ENCODE peak calls at places on chromosomes 4 and X, in seven cellular contexts. One of them, this sample, is unnamed.

GRCh38 chr4:55438314-55438713 is 42.6 kb downstream of the TMEM165 start:
- DNase-seq in activated CD4-positive, alpha-beta T cell treated with anti-CD3 and anti-CD28 coated beads, Interleukin-2, amount 10 ng/mL, durations not matched to agents 7 days and 5 days: no peak
- DNase-seq in fibroblast of lung: no peak
- DNase-seq in astrocyte of the spinal cord: no peak
- DNase-seq in AG10803: no peak
- DNase-seq in stimulated activated CD4-positive, alpha-beta T cell treated with anti-CD3 and anti-CD28 coated beads, Interleukin-12 subunit alpha, Interleukin-12 subunit beta, amount 100 ng/mL, for 48 hours: no peak
- DNase-seq in lower lobe of right lung: no peak
- DNase-seq in this sample: no peak

GRCh38 chrX:132940727-132941162 is 17.7 kb downstream of the HS6ST2 start:
- DNase-seq in activated CD4-positive, alpha-beta T cell treated with anti-CD3 and anti-CD28 coated beads, Interleukin-2, amount 10 ng/mL, durations not matched to agents 7 days and 5 days: no peak
- DNase-seq in fibroblast of lung: no peak
- DNase-seq in astrocyte of the spinal cord: no peak
- DNase-seq in AG10803: no peak
- DNase-seq in stimulated activated CD4-positive, alpha-beta T cell treated with anti-CD3 and anti-CD28 coated beads, Interleukin-12 subunit alpha, Interleukin-12 subunit beta, amount 100 ng/mL, for 48 hours: no peak
- DNase-seq in lower lobe of right lung: no peak
- DNase-seq in this sample: no peak

GRCh38 chr4:54101190-54102041 is 1.5 kb downstream of the GSX2 start:
- DNase-seq in activated CD4-positive, alpha-beta T cell treated with anti-CD3 and anti-CD28 coated beads, Interleukin-2, amount 10 ng/mL, durations not matched to agents 7 days and 5 days: no peak
- DNase-seq in fibroblast of lung: no peak
- DNase-seq in astrocyte of the spinal cord: no peak
- DNase-seq in AG10803: no peak
- DNase-seq in stimulated activated CD4-positive, alpha-beta T cell treated with anti-CD3 and anti-CD28 coated beads, Interleukin-12 subunit alpha, Interleukin-12 subunit beta, amount 100 ng/mL, for 48 hours: no peak
- DNase-seq in lower lobe of right lung: no peak
- DNase-seq in this sample: no peak

GRCh38 chr4:27930976-27931375 is 1070.3 kb downstream of the STIM2 start:
- DNase-seq in activated CD4-positive, alpha-beta T cell treated with anti-CD3 and anti-CD28 coated beads, Interleukin-2, amount 10 ng/mL, durations not matched to agents 7 days and 5 days: no peak
- DNase-seq in fibroblast of lung: no peak
- DNase-seq in astrocyte of the spinal cord: no peak
- DNase-seq in AG10803: no peak
- DNase-seq in stimulated activated CD4-positive, alpha-beta T cell treated with anti-CD3 and anti-CD28 coated beads, Interleukin-12 subunit alpha, Interleukin-12 subunit beta, amount 100 ng/mL, for 48 hours: no peak
- DNase-seq in lower lobe of right lung: no peak
- DNase-seq in this sample: no peak

GRCh38 chrX:115560211-115560977 is 580 bp upstream of the PLS3 start:
- DNase-seq in activated CD4-positive, alpha-beta T cell treated with anti-CD3 and anti-CD28 coated beads, Interleukin-2, amount 10 ng/mL, durations not matched to agents 7 days and 5 days: no peak
- DNase-seq in fibroblast of lung: peak
- DNase-seq in astrocyte of the spinal cord: no peak
- DNase-seq in AG10803: no peak
- DNase-seq in stimulated activated CD4-positive, alpha-beta T cell treated with anti-CD3 and anti-CD28 coated beads, Interleukin-12 subunit alpha, Interleukin-12 subunit beta, amount 100 ng/mL, for 48 hours: no peak
- DNase-seq in lower lobe of right lung: no peak
- DNase-seq in this sample: no peak

GRCh38 chr4:64014647-64015046 is 394.6 kb downstream of the TECRL start:
- DNase-seq in activated CD4-positive, alpha-beta T cell treated with anti-CD3 and anti-CD28 coated beads, Interleukin-2, amount 10 ng/mL, durations not matched to agents 7 days and 5 days: no peak
- DNase-seq in fibroblast of lung: no peak
- DNase-seq in astrocyte of the spinal cord: no peak
- DNase-seq in AG10803: no peak
- DNase-seq in stimulated activated CD4-positive, alpha-beta T cell treated with anti-CD3 and anti-CD28 coated beads, Interleukin-12 subunit alpha, Interleukin-12 subunit beta, amount 100 ng/mL, for 48 hours: no peak
- DNase-seq in lower lobe of right lung: no peak
- DNase-seq in this sample: no peak

GRCh38 chr4:25020240-25020639 is 10.5 kb downstream of the LGI2 start:
- DNase-seq in activated CD4-positive, alpha-beta T cell treated with anti-CD3 and anti-CD28 coated beads, Interleukin-2, amount 10 ng/mL, durations not matched to agents 7 days and 5 days: no peak
- DNase-seq in fibroblast of lung: no peak
- DNase-seq in astrocyte of the spinal cord: no peak
- DNase-seq in AG10803: peak
- DNase-seq in stimulated activated CD4-positive, alpha-beta T cell treated with anti-CD3 and anti-CD28 coated beads, Interleukin-12 subunit alpha, Interleukin-12 subunit beta, amount 100 ng/mL, for 48 hours: no peak
- DNase-seq in lower lobe of right lung: no peak
- DNase-seq in this sample: no peak

GRCh38 chr4:53651142-53651720 is 59.9 kb upstream of the LNX1 start:
- DNase-seq in activated CD4-positive, alpha-beta T cell treated with anti-CD3 and anti-CD28 coated beads, Interleukin-2, amount 10 ng/mL, durations not matched to agents 7 days and 5 days: no peak
- DNase-seq in fibroblast of lung: peak
- DNase-seq in astrocyte of the spinal cord: no peak
- DNase-seq in AG10803: peak
- DNase-seq in stimulated activated CD4-positive, alpha-beta T cell treated with anti-CD3 and anti-CD28 coated beads, Interleukin-12 subunit alpha, Interleukin-12 subunit beta, amount 100 ng/mL, for 48 hours: no peak
- DNase-seq in lower lobe of right lung: peak
- DNase-seq in this sample: no peak

GRCh38 chr4:76779740-76780459 is 118.0 kb downstream of the SOWAHB start:
- DNase-seq in activated CD4-positive, alpha-beta T cell treated with anti-CD3 and anti-CD28 coated beads, Interleukin-2, amount 10 ng/mL, durations not matched to agents 7 days and 5 days: no peak
- DNase-seq in fibroblast of lung: peak
- DNase-seq in astrocyte of the spinal cord: peak
- DNase-seq in AG10803: no peak
- DNase-seq in stimulated activated CD4-positive, alpha-beta T cell treated with anti-CD3 and anti-CD28 coated beads, Interleukin-12 subunit alpha, Interleukin-12 subunit beta, amount 100 ng/mL, for 48 hours: no peak
- DNase-seq in lower lobe of right lung: no peak
- DNase-seq in this sample: no peak

GRCh38 chrX:136209016-136209738 is 42.0 kb downstream of the MAP7D3 start:
- DNase-seq in activated CD4-positive, alpha-beta T cell treated with anti-CD3 and anti-CD28 coated beads, Interleukin-2, amount 10 ng/mL, durations not matched to agents 7 days and 5 days: peak
- DNase-seq in fibroblast of lung: peak
- DNase-seq in astrocyte of the spinal cord: peak
- DNase-seq in AG10803: peak
- DNase-seq in stimulated activated CD4-positive, alpha-beta T cell treated with anti-CD3 and anti-CD28 coated beads, Interleukin-12 subunit alpha, Interleukin-12 subunit beta, amount 100 ng/mL, for 48 hours: no peak
- DNase-seq in lower lobe of right lung: no peak
- DNase-seq in this sample: peak

GRCh38 chr4:139672732-139673131 is 7.1 kb downstream of the MGST2 start:
- DNase-seq in activated CD4-positive, alpha-beta T cell treated with anti-CD3 and anti-CD28 coated beads, Interleukin-2, amount 10 ng/mL, durations not matched to agents 7 days and 5 days: no peak
- DNase-seq in fibroblast of lung: no peak
- DNase-seq in astrocyte of the spinal cord: no peak
- DNase-seq in AG10803: no peak
- DNase-seq in stimulated activated CD4-positive, alpha-beta T cell treated with anti-CD3 and anti-CD28 coated beads, Interleukin-12 subunit alpha, Interleukin-12 subunit beta, amount 100 ng/mL, for 48 hours: no peak
- DNase-seq in lower lobe of right lung: no peak
- DNase-seq in this sample: no peak

GRCh38 chr4:18935956-18936355 is 914.4 kb upstream of the LCORL start:
- DNase-seq in activated CD4-positive, alpha-beta T cell treated with anti-CD3 and anti-CD28 coated beads, Interleukin-2, amount 10 ng/mL, durations not matched to agents 7 days and 5 days: no peak
- DNase-seq in fibroblast of lung: peak
- DNase-seq in astrocyte of the spinal cord: no peak
- DNase-seq in AG10803: no peak
- DNase-seq in stimulated activated CD4-positive, alpha-beta T cell treated with anti-CD3 and anti-CD28 coated beads, Interleukin-12 subunit alpha, Interleukin-12 subunit beta, amount 100 ng/mL, for 48 hours: no peak
- DNase-seq in lower lobe of right lung: no peak
- DNase-seq in this sample: no peak

GRCh38 chrX:129931411-129932136 is 25.6 kb downstream of the UTP14A start:
- DNase-seq in activated CD4-positive, alpha-beta T cell treated with anti-CD3 and anti-CD28 coated beads, Interleukin-2, amount 10 ng/mL, durations not matched to agents 7 days and 5 days: peak
- DNase-seq in fibroblast of lung: peak
- DNase-seq in astrocyte of the spinal cord: peak
- DNase-seq in AG10803: peak
- DNase-seq in stimulated activated CD4-positive, alpha-beta T cell treated with anti-CD3 and anti-CD28 coated beads, Interleukin-12 subunit alpha, Interleukin-12 subunit beta, amount 100 ng/mL, for 48 hours: peak
- DNase-seq in lower lobe of right lung: peak
- DNase-seq in this sample: peak

GRCh38 chrX:133988010-133988409 is 2.6 kb upstream of the GPC3 start:
- DNase-seq in activated CD4-positive, alpha-beta T cell treated with anti-CD3 and anti-CD28 coated beads, Interleukin-2, amount 10 ng/mL, durations not matched to agents 7 days and 5 days: no peak
- DNase-seq in fibroblast of lung: no peak
- DNase-seq in astrocyte of the spinal cord: no peak
- DNase-seq in AG10803: no peak
- DNase-seq in stimulated activated CD4-positive, alpha-beta T cell treated with anti-CD3 and anti-CD28 coated beads, Interleukin-12 subunit alpha, Interleukin-12 subunit beta, amount 100 ng/mL, for 48 hours: no peak
- DNase-seq in lower lobe of right lung: no peak
- DNase-seq in this sample: no peak

GRCh38 chrX:41108007-41108683 is 22.9 kb downstream of the USP9X start:
- DNase-seq in activated CD4-positive, alpha-beta T cell treated with anti-CD3 and anti-CD28 coated beads, Interleukin-2, amount 10 ng/mL, durations not matched to agents 7 days and 5 days: no peak
- DNase-seq in fibroblast of lung: peak
- DNase-seq in astrocyte of the spinal cord: no peak
- DNase-seq in AG10803: no peak
- DNase-seq in stimulated activated CD4-positive, alpha-beta T cell treated with anti-CD3 and anti-CD28 coated beads, Interleukin-12 subunit alpha, Interleukin-12 subunit beta, amount 100 ng/mL, for 48 hours: no peak
- DNase-seq in lower lobe of right lung: no peak
- DNase-seq in this sample: no peak

GRCh38 chr4:24172406-24172805 is 282.6 kb upstream of the PPARGC1A start:
- DNase-seq in activated CD4-positive, alpha-beta T cell treated with anti-CD3 and anti-CD28 coated beads, Interleukin-2, amount 10 ng/mL, durations not matched to agents 7 days and 5 days: no peak
- DNase-seq in fibroblast of lung: no peak
- DNase-seq in astrocyte of the spinal cord: no peak
- DNase-seq in AG10803: no peak
- DNase-seq in stimulated activated CD4-positive, alpha-beta T cell treated with anti-CD3 and anti-CD28 coated beads, Interleukin-12 subunit alpha, Interleukin-12 subunit beta, amount 100 ng/mL, for 48 hours: no peak
- DNase-seq in lower lobe of right lung: no peak
- DNase-seq in this sample: no peak

GRCh38 chrX:128021566-128021965 is 30.6 kb downstream of the ACTRT1 start:
- DNase-seq in activated CD4-positive, alpha-beta T cell treated with anti-CD3 and anti-CD28 coated beads, Interleukin-2, amount 10 ng/mL, durations not matched to agents 7 days and 5 days: no peak
- DNase-seq in fibroblast of lung: no peak
- DNase-seq in astrocyte of the spinal cord: no peak
- DNase-seq in AG10803: no peak
- DNase-seq in stimulated activated CD4-positive, alpha-beta T cell treated with anti-CD3 and anti-CD28 coated beads, Interleukin-12 subunit alpha, Interleukin-12 subunit beta, amount 100 ng/mL, for 48 hours: no peak
- DNase-seq in lower lobe of right lung: no peak
- DNase-seq in this sample: no peak

GRCh38 chr4:139710073-139710472 is 44.5 kb downstream of the MGST2 start:
- DNase-seq in activated CD4-positive, alpha-beta T cell treated with anti-CD3 and anti-CD28 coated beads, Interleukin-2, amount 10 ng/mL, durations not matched to agents 7 days and 5 days: no peak
- DNase-seq in fibroblast of lung: peak
- DNase-seq in astrocyte of the spinal cord: no peak
- DNase-seq in AG10803: peak
- DNase-seq in stimulated activated CD4-positive, alpha-beta T cell treated with anti-CD3 and anti-CD28 coated beads, Interleukin-12 subunit alpha, Interleukin-12 subunit beta, amount 100 ng/mL, for 48 hours: no peak
- DNase-seq in lower lobe of right lung: no peak
- DNase-seq in this sample: no peak

GRCh38 chr4:164379694-164380093 is 374.2 kb upstream of the SMIM31 start:
- DNase-seq in activated CD4-positive, alpha-beta T cell treated with anti-CD3 and anti-CD28 coated beads, Interleukin-2, amount 10 ng/mL, durations not matched to agents 7 days and 5 days: no peak
- DNase-seq in fibroblast of lung: no peak
- DNase-seq in astrocyte of the spinal cord: no peak
- DNase-seq in AG10803: no peak
- DNase-seq in stimulated activated CD4-positive, alpha-beta T cell treated with anti-CD3 and anti-CD28 coated beads, Interleukin-12 subunit alpha, Interleukin-12 subunit beta, amount 100 ng/mL, for 48 hours: no peak
- DNase-seq in lower lobe of right lung: no peak
- DNase-seq in this sample: no peak

GRCh38 chrX:79081895-79082512 is 62.5 kb upstream of the GPR174 start:
- DNase-seq in activated CD4-positive, alpha-beta T cell treated with anti-CD3 and anti-CD28 coated beads, Interleukin-2, amount 10 ng/mL, durations not matched to agents 7 days and 5 days: peak
- DNase-seq in fibroblast of lung: peak
- DNase-seq in astrocyte of the spinal cord: peak
- DNase-seq in AG10803: peak
- DNase-seq in stimulated activated CD4-positive, alpha-beta T cell treated with anti-CD3 and anti-CD28 coated beads, Interleukin-12 subunit alpha, Interleukin-12 subunit beta, amount 100 ng/mL, for 48 hours: no peak
- DNase-seq in lower lobe of right lung: no peak
- DNase-seq in this sample: no peak

GRCh38 chr4:183563874-183564273 is 59.0 kb downstream of the ING2 start:
- DNase-seq in activated CD4-positive, alpha-beta T cell treated with anti-CD3 and anti-CD28 coated beads, Interleukin-2, amount 10 ng/mL, durations not matched to agents 7 days and 5 days: no peak
- DNase-seq in fibroblast of lung: peak
- DNase-seq in astrocyte of the spinal cord: peak
- DNase-seq in AG10803: peak
- DNase-seq in stimulated activated CD4-positive, alpha-beta T cell treated with anti-CD3 and anti-CD28 coated beads, Interleukin-12 subunit alpha, Interleukin-12 subunit beta, amount 100 ng/mL, for 48 hours: no peak
- DNase-seq in lower lobe of right lung: no peak
- DNase-seq in this sample: no peak

GRCh38 chr4:3250438-3250955 is 1.5 kb downstream of the MSANTD1 start:
- DNase-seq in activated CD4-positive, alpha-beta T cell treated with anti-CD3 and anti-CD28 coated beads, Interleukin-2, amount 10 ng/mL, durations not matched to agents 7 days and 5 days: no peak
- DNase-seq in fibroblast of lung: no peak
- DNase-seq in astrocyte of the spinal cord: no peak
- DNase-seq in AG10803: no peak
- DNase-seq in stimulated activated CD4-positive, alpha-beta T cell treated with anti-CD3 and anti-CD28 coated beads, Interleukin-12 subunit alpha, Interleukin-12 subunit beta, amount 100 ng/mL, for 48 hours: no peak
- DNase-seq in lower lobe of right lung: peak
- DNase-seq in this sample: no peak

GRCh38 chr4:52198356-52198755 is 147.3 kb downstream of the SPATA18 start:
- DNase-seq in activated CD4-positive, alpha-beta T cell treated with anti-CD3 and anti-CD28 coated beads, Interleukin-2, amount 10 ng/mL, durations not matched to agents 7 days and 5 days: no peak
- DNase-seq in fibroblast of lung: no peak
- DNase-seq in astrocyte of the spinal cord: no peak
- DNase-seq in AG10803: peak
- DNase-seq in stimulated activated CD4-positive, alpha-beta T cell treated with anti-CD3 and anti-CD28 coated beads, Interleukin-12 subunit alpha, Interleukin-12 subunit beta, amount 100 ng/mL, for 48 hours: no peak
- DNase-seq in lower lobe of right lung: no peak
- DNase-seq in this sample: no peak

GRCh38 chr4:22712105-22712504 is 19.4 kb downstream of the GBA3 start:
- DNase-seq in activated CD4-positive, alpha-beta T cell treated with anti-CD3 and anti-CD28 coated beads, Interleukin-2, amount 10 ng/mL, durations not matched to agents 7 days and 5 days: no peak
- DNase-seq in fibroblast of lung: no peak
- DNase-seq in astrocyte of the spinal cord: no peak
- DNase-seq in AG10803: no peak
- DNase-seq in stimulated activated CD4-positive, alpha-beta T cell treated with anti-CD3 and anti-CD28 coated beads, Interleukin-12 subunit alpha, Interleukin-12 subunit beta, amount 100 ng/mL, for 48 hours: no peak
- DNase-seq in lower lobe of right lung: no peak
- DNase-seq in this sample: no peak

GRCh38 chrX:109890910-109891502 is 111.9 kb upstream of the TMEM164 start:
- DNase-seq in activated CD4-positive, alpha-beta T cell treated with anti-CD3 and anti-CD28 coated beads, Interleukin-2, amount 10 ng/mL, durations not matched to agents 7 days and 5 days: peak
- DNase-seq in fibroblast of lung: peak
- DNase-seq in astrocyte of the spinal cord: peak
- DNase-seq in AG10803: peak
- DNase-seq in stimulated activated CD4-positive, alpha-beta T cell treated with anti-CD3 and anti-CD28 coated beads, Interleukin-12 subunit alpha, Interleukin-12 subunit beta, amount 100 ng/mL, for 48 hours: peak
- DNase-seq in lower lobe of right lung: peak
- DNase-seq in this sample: peak

This sample was measured in left lobe of liver.